ENCODE peak calls at places on chromosomes 12 and 14, in eight cellular contexts. S is naive thymus-derived CD4-positive, alpha-beta T cell; F is pancreas; J is PC-3; E is CD4-positive, alpha-beta memory T cell; N is left ventricle myocardium inferior; Q is transverse colon; P is suprapubic skin. Y is an unnamed sample.
A peak's percentile ranks its signal among the peaks of the same experiment; 100 is the strongest.

GRCh38 chr12:45615268-45615667 is 114.2 kb upstream of the ARID2 start:
- DNase-seq in S (no peak), F (no peak), J (peak; percentile 95), E (no peak), N (no peak), Q (no peak), P (no peak), Y (peak; percentile 82)

GRCh38 chr14:85233756-85234545 is 296.0 kb upstream of the FLRT2 start:
- DNase-seq in S (no peak), F (no peak), J (peak; percentile 65), E (no peak), N (no peak), Q (no peak), P (no peak), Y (peak; percentile 71)

GRCh38 chr12:109900752-109901580 is 892 bp downstream of the TCHP start:
- DNase-seq in S (no peak), F (no peak), J (peak; percentile 17), E (no peak), N (no peak), Q (no peak), P (no peak), Y (no peak)

GRCh38 chr12:131223791-131224567 is 270.3 kb downstream of the ADGRD1 start:
- DNase-seq in S (no peak), F (no peak), J (peak; percentile 12), E (no peak), N (no peak), Q (no peak), P (peak; percentile 66), Y (no peak)

GRCh38 chr12:120252071-120252906 is 13.2 kb downstream of the PXN start:
- DNase-seq in S (peak; percentile 88), F (no peak), J (no peak), E (peak; percentile 92), N (no peak), Q (no peak), P (no peak), Y (no peak)

GRCh38 chr12:124388679-124389536 is 94.0 kb downstream of the RFLNA start:
- DNase-seq in S (peak; percentile 78), F (peak; percentile 88), J (peak; percentile 79), E (peak; percentile 67), N (peak; percentile 90), Q (peak; percentile 85), P (peak; percentile 92), Y (peak; percentile 76)

GRCh38 chr12:32466986-32467711 is 67.8 kb downstream of the FGD4 start:
- DNase-seq in S (no peak), F (no peak), J (no peak), E (no peak), N (no peak), Q (no peak), P (no peak), Y (no peak)

GRCh38 chr14:104724981-104725771 is 1.1 kb downstream of the ADSS1 start:
- DNase-seq in S (no peak), F (no peak), J (peak; percentile 32), E (no peak), N (peak; percentile 70), Q (peak; percentile 37), P (no peak), Y (no peak)

GRCh38 chr14:36256131-36256801 is 64.2 kb downstream of the MBIP start:
- DNase-seq in S (no peak), F (no peak), J (no peak), E (no peak), N (no peak), Q (peak; percentile 13), P (no peak), Y (no peak)

GRCh38 chr12:27573972-27574371 is 50.0 kb downstream of the PPFIBP1 start:
- DNase-seq in S (no peak), F (no peak), J (peak; percentile 99), E (no peak), N (no peak), Q (no peak), P (no peak), Y (peak; percentile 98)

GRCh38 chr14:34027130-34027989 is 76.5 kb upstream of the EGLN3 start:
- DNase-seq in S (no peak), F (no peak), J (no peak), E (no peak), N (no peak), Q (no peak), P (no peak), Y (no peak)

GRCh38 chr12:19421503-19422282 is 17.6 kb upstream of the AEBP2 start:
- DNase-seq in S (no peak), F (no peak), J (no peak), E (no peak), N (no peak), Q (no peak), P (no peak), Y (no peak)

GRCh38 chr12:132483208-132483607 is 6.7 kb upstream of the FBRSL1 start:
- DNase-seq in S (no peak), F (no peak), J (no peak), E (no peak), N (no peak), Q (no peak), P (no peak), Y (no peak)

GRCh38 chr12:93581370-93581769 is 8.9 kb downstream of the SOCS2 start:
- DNase-seq in S (no peak), F (no peak), J (no peak), E (no peak), N (no peak), Q (no peak), P (no peak), Y (no peak)

GRCh38 chr12:93580682-93581081 is 8.2 kb downstream of the SOCS2 start:
- DNase-seq in S (no peak), F (no peak), J (no peak), E (no peak), N (no peak), Q (no peak), P (no peak), Y (no peak)

GRCh38 chr12:93582351-93582750 is 9.9 kb downstream of the SOCS2 start:
- DNase-seq in S (no peak), F (no peak), J (no peak), E (no peak), N (no peak), Q (no peak), P (no peak), Y (no peak)

GRCh38 chr12:93587601-93588000 is 15.1 kb downstream of the SOCS2 start:
- DNase-seq in S (no peak), F (no peak), J (no peak), E (no peak), N (no peak), Q (no peak), P (no peak), Y (no peak)

DNA sequence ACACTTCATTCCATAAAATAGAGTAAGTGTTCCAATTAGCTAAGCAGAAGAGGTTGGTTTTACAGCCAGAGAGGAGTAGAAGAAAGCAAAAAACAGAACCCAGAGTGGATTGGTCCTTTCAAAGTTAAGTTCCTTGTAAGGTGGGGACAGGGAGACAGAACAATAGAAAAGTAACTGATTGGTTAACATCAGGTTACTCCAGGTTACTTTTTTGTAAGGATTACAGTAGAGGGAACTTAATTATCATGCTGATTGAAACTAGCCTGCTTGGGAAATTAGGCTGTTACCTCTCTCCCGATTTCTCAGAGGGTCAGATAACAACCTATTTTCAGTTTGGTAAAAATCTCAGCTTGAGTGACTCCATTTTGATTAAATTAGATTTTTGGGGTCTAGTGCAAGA is 11.5 kb downstream of the SOCS2 start:
- DNase-seq in S (no peak), F (no peak), J (no peak), E (no peak), N (no peak), Q (no peak), P (no peak), Y (no peak)
- H3K4me3 ChIP-seq in S (no peak overlapping the region), F (no peak overlapping the region), J (no peak overlapping the region), E (no peak overlapping the region), N (no peak overlapping the region), Q (no peak overlapping the region), P (no peak overlapping the region), Y (no peak overlapping the region)

DNA sequence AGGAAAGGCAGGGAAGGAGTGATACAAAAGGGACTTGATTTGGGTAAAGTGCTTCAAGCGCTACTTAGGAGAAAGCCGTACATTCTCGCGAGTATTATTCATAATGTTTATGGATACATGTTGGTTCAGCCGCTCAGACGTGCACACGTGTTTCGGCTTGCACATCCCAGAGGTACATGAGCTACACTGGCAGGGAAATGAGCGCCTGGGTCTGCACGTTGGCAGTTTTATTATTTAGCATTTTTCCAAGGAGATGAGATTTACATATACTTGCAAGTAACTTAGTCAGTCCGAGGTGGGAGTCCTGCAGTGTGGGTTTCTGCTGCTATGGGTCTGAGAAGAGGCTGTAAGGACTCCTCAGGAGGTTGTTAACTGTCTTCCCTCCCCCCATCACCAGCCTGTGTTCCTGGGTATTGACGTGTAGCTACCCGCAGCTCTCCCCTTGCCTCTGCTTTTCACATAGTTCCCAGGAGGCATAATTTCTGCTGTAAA is 1.5 kb downstream of the PRKCH start:
- DNase-seq in S (peak; percentile 72), F (no peak), J (peak; percentile 89), E (peak; percentile 65), N (no peak), Q (no peak), P (no peak), Y (no peak)
- H3K27ac ChIP-seq in S (peak overlapping the region; percentile 91), F (peak overlapping the region; percentile 56), J (peak overlapping the region; percentile 44), E (peak overlapping the region; percentile 89), N (peak overlapping the region; percentile 88), Q (peak overlapping the region; percentile 71), P (peak overlapping the region; percentile 94), Y (no peak overlapping the region)

DNA sequence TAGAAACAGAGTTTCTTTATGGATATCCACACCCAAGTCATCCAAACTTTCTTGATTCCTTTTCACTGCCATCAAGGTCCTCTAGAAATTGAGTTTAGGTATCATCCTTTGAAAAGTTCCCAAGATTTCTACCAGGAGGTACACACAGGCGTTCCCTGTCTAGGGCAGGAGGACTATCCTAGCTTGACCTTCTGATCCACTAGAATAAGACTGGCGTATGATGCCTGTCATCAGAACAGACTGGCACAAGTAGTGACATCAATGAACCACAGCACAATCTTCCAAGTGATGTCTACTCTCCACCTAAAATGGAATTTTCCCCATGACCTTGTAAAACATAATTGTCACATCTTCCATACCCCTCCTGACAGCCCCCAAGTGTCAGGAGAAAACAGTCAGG is 100.8 kb upstream of the FKBP4 start:
- DNase-seq in S (no peak), F (no peak), J (no peak), E (no peak), N (no peak), Q (no peak), P (no peak), Y (no peak)
- H3K27me3 ChIP-seq in S (no peaks in the 10 kb centered on the region), F (no peaks in the 10 kb centered on the region), J (peaks cover 84% of the 10 kb centered on the region), E (no peaks in the 10 kb centered on the region), N (no peaks in the 10 kb centered on the region), Q (no peaks in the 10 kb centered on the region), P (peaks cover 28% of the 10 kb centered on the region), Y (peaks cover 2% of the 10 kb centered on the region)

GRCh38 chr12:104421343-104421742 is 35.4 kb upstream of the CHST11 start:
- DNase-seq in S (no peak), F (no peak), J (no peak), E (no peak), N (no peak), Q (no peak), P (no peak), Y (no peak)

GRCh38 chr12:104423273-104423672 is 33.5 kb upstream of the CHST11 start:
- DNase-seq in S (no peak), F (no peak), J (peak; percentile 72), E (no peak), N (no peak), Q (no peak), P (no peak), Y (no peak)

GRCh38 chr12:104420868-104421267 is 35.9 kb upstream of the CHST11 start:
- DNase-seq in S (no peak), F (no peak), J (peak; percentile 70), E (no peak), N (no peak), Q (no peak), P (no peak), Y (no peak)

GRCh38 chr12:104423809-104424208 is 32.9 kb upstream of the CHST11 start:
- DNase-seq in S (no peak), F (no peak), J (no peak), E (no peak), N (no peak), Q (no peak), P (no peak), Y (no peak)

GRCh38 chr12:104422441-104422840 is 34.3 kb upstream of the CHST11 start:
- DNase-seq in S (no peak), F (no peak), J (peak; percentile 50), E (no peak), N (no peak), Q (no peak), P (no peak), Y (peak; percentile 6)
- H3K4me3 ChIP-seq in S (no peak overlapping the region), F (no peak overlapping the region), J (no peak overlapping the region), E (no peak overlapping the region), N (no peak overlapping the region), Q (no peak overlapping the region), P (no peak overlapping the region), Y (no peak overlapping the region)